ENCODE peak calls at places on chromosomes 13 and 19, in six cellular contexts. One of them, this sample, is unnamed.

GRCh38 chr19:18131841-18132596 is 20.9 kb upstream of the PIK3R2 start:
- DNase-seq in endodermal cell: peak; percentile 83
- DNase-seq in upper lobe of left lung: no peak
- DNase-seq in fibroblast of the aortic adventitia: no peak
- DNase-seq in nephron progenitor cell: peak; percentile 55
- DNase-seq in neural progenitor cell: peak; percentile 36
- DNase-seq in this sample: no peak

GRCh38 chr19:46514589-46515289 is 19.1 kb upstream of the PNMA8B start:
- DNase-seq in endodermal cell: no peak
- DNase-seq in upper lobe of left lung: no peak
- DNase-seq in fibroblast of the aortic adventitia: no peak
- DNase-seq in nephron progenitor cell: no peak
- DNase-seq in neural progenitor cell: peak; percentile 3
- DNase-seq in this sample: no peak

GRCh38 chr13:30818323-30818960 is 83.1 kb downstream of the ALOX5AP start:
- DNase-seq in endodermal cell: no peak
- DNase-seq in upper lobe of left lung: no peak
- DNase-seq in fibroblast of the aortic adventitia: peak; percentile 94
- DNase-seq in nephron progenitor cell: no peak
- DNase-seq in neural progenitor cell: no peak
- DNase-seq in this sample: no peak

GRCh38 chr19:55209430-55210119 is at the start of gene PTPRH:
- DNase-seq in endodermal cell: no peak
- DNase-seq in upper lobe of left lung: no peak
- DNase-seq in fibroblast of the aortic adventitia: no peak
- DNase-seq in nephron progenitor cell: no peak
- DNase-seq in neural progenitor cell: no peak
- DNase-seq in this sample: peak; percentile 11

GRCh38 chr13:19888799-19889198 is 25.4 kb upstream of the ZMYM5 start:
- DNase-seq in endodermal cell: no peak
- DNase-seq in upper lobe of left lung: no peak
- DNase-seq in fibroblast of the aortic adventitia: peak; percentile 54
- DNase-seq in nephron progenitor cell: no peak
- DNase-seq in neural progenitor cell: no peak
- DNase-seq in this sample: no peak

GRCh38 chr19:10551698-10552301 is 8.1 kb downstream of the ATG4D start:
- DNase-seq in endodermal cell: peak; percentile 62
- DNase-seq in upper lobe of left lung: no peak
- DNase-seq in fibroblast of the aortic adventitia: peak; percentile 42
- DNase-seq in nephron progenitor cell: no peak
- DNase-seq in neural progenitor cell: no peak
- DNase-seq in this sample: no peak

GRCh38 chr13:80101040-80101439 is 239.9 kb downstream of the SPRY2 start:
- DNase-seq in endodermal cell: no peak
- DNase-seq in upper lobe of left lung: no peak
- DNase-seq in fibroblast of the aortic adventitia: peak; percentile 12
- DNase-seq in nephron progenitor cell: no peak
- DNase-seq in neural progenitor cell: no peak
- DNase-seq in this sample: no peak

GRCh38 chr19:6229951-6230712 is 49.6 kb downstream of the MLLT1 start:
- DNase-seq in endodermal cell: no peak
- DNase-seq in upper lobe of left lung: peak; percentile 68
- DNase-seq in fibroblast of the aortic adventitia: no peak
- DNase-seq in nephron progenitor cell: no peak
- DNase-seq in neural progenitor cell: no peak
- DNase-seq in this sample: no peak

GRCh38 chr13:19810996-19811881 is 28.5 kb upstream of the PSPC1 start:
- DNase-seq in endodermal cell: no peak
- DNase-seq in upper lobe of left lung: no peak
- DNase-seq in fibroblast of the aortic adventitia: no peak
- DNase-seq in nephron progenitor cell: no peak
- DNase-seq in neural progenitor cell: no peak
- DNase-seq in this sample: no peak

GRCh38 chr19:58218899-58219298 is 9.8 kb upstream of the ZNF544 start:
- DNase-seq in endodermal cell: peak; percentile 76
- DNase-seq in upper lobe of left lung: no peak
- DNase-seq in fibroblast of the aortic adventitia: no peak
- DNase-seq in nephron progenitor cell: no peak
- DNase-seq in neural progenitor cell: peak; percentile 26
- DNase-seq in this sample: no peak
- TF ChIP-seq CTCF in endodermal cell: peak; percentile 69
- TF ChIP-seq CTCF in upper lobe of left lung: no peak
- TF ChIP-seq CTCF in fibroblast of the aortic adventitia: no peak
- TF ChIP-seq CTCF in nephron progenitor cell: no peak
- TF ChIP-seq CTCF in neural progenitor cell: peak; percentile 46
- TF ChIP-seq CTCF in this sample: peak; percentile 14

GRCh38 chr19:49862411-49863253 is 4.7 kb downstream of the PNKP start:
- DNase-seq in endodermal cell: peak; percentile 89
- DNase-seq in upper lobe of left lung: peak; percentile 87
- DNase-seq in fibroblast of the aortic adventitia: no peak
- DNase-seq in nephron progenitor cell: peak; percentile 53
- DNase-seq in neural progenitor cell: peak; percentile 52
- DNase-seq in this sample: no peak
- TF ChIP-seq CTCF in endodermal cell: peak; percentile 67
- TF ChIP-seq CTCF in upper lobe of left lung: no peak
- TF ChIP-seq CTCF in fibroblast of the aortic adventitia: peak; percentile 16
- TF ChIP-seq CTCF in nephron progenitor cell: no peak
- TF ChIP-seq CTCF in neural progenitor cell: peak; percentile 45
- TF ChIP-seq CTCF in this sample: peak; percentile 6

GRCh38 chr13:113203507-113204377 is 4.7 kb downstream of the PCID2 start:
- DNase-seq in endodermal cell: no peak
- DNase-seq in upper lobe of left lung: no peak
- DNase-seq in fibroblast of the aortic adventitia: peak; percentile 62
- DNase-seq in nephron progenitor cell: no peak
- DNase-seq in neural progenitor cell: no peak
- DNase-seq in this sample: no peak
- TF ChIP-seq CTCF in endodermal cell: peak; percentile 17
- TF ChIP-seq CTCF in upper lobe of left lung: no peak
- TF ChIP-seq CTCF in fibroblast of the aortic adventitia: no peak
- TF ChIP-seq CTCF in nephron progenitor cell: no peak
- TF ChIP-seq CTCF in neural progenitor cell: no peak
- TF ChIP-seq CTCF in this sample: no peak

GRCh38 chr13:112101360-112101930 is 34.5 kb downstream of the SOX1 start:
- DNase-seq in endodermal cell: no peak
- DNase-seq in upper lobe of left lung: no peak
- DNase-seq in fibroblast of the aortic adventitia: no peak
- DNase-seq in nephron progenitor cell: no peak
- DNase-seq in neural progenitor cell: no peak
- DNase-seq in this sample: no peak

GRCh38 chr13:112103971-112104872 is 37.3 kb downstream of the SOX1 start:
- DNase-seq in endodermal cell: peak; percentile 92
- DNase-seq in upper lobe of left lung: peak; percentile 81
- DNase-seq in fibroblast of the aortic adventitia: no peak
- DNase-seq in nephron progenitor cell: peak; percentile 39
- DNase-seq in neural progenitor cell: peak; percentile 99
- DNase-seq in this sample: no peak

GRCh38 chr13:112103260-112103843 is 36.4 kb downstream of the SOX1 start:
- DNase-seq in endodermal cell: peak; percentile 56
- DNase-seq in upper lobe of left lung: peak; percentile 72
- DNase-seq in fibroblast of the aortic adventitia: no peak
- DNase-seq in nephron progenitor cell: no peak
- DNase-seq in neural progenitor cell: peak; percentile 76
- DNase-seq in this sample: no peak

GRCh38 chr13:112104873-112105234 is 37.9 kb downstream of the SOX1 start:
- DNase-seq in endodermal cell: no peak
- DNase-seq in upper lobe of left lung: peak; percentile 66
- DNase-seq in fibroblast of the aortic adventitia: no peak
- DNase-seq in nephron progenitor cell: peak; percentile 49
- DNase-seq in neural progenitor cell: no peak
- DNase-seq in this sample: no peak

DNA sequence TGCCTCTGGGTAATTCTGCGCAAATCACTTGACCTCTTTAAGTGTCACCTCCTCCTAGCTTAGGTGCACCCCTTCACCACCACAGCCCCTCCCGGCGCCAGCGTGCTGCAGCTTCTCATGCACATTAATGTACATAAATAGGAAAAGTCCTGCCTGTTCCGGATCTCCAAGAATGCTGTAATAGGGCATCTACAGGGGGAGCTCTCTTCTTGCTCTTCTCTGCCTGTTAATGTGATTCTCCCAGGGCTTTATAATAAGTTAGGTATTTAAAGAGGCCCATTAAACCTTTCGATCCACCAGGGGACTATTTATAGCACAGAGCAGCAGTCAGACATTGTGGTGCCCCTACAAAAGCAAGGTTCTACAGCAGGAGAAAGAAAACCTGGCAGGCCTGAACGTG is 35.3 kb downstream of the SOX1 start:
- DNase-seq in endodermal cell: no peak
- DNase-seq in upper lobe of left lung: no peak
- DNase-seq in fibroblast of the aortic adventitia: no peak
- DNase-seq in nephron progenitor cell: no peak
- DNase-seq in neural progenitor cell: peak; percentile 28
- DNase-seq in this sample: no peak
- TF ChIP-seq CTCF in endodermal cell: peak; percentile 42
- TF ChIP-seq CTCF in upper lobe of left lung: peak; percentile 5
- TF ChIP-seq CTCF in fibroblast of the aortic adventitia: no peak
- TF ChIP-seq CTCF in nephron progenitor cell: no peak
- TF ChIP-seq CTCF in neural progenitor cell: peak; percentile 47
- TF ChIP-seq CTCF in this sample: no peak

DNA sequence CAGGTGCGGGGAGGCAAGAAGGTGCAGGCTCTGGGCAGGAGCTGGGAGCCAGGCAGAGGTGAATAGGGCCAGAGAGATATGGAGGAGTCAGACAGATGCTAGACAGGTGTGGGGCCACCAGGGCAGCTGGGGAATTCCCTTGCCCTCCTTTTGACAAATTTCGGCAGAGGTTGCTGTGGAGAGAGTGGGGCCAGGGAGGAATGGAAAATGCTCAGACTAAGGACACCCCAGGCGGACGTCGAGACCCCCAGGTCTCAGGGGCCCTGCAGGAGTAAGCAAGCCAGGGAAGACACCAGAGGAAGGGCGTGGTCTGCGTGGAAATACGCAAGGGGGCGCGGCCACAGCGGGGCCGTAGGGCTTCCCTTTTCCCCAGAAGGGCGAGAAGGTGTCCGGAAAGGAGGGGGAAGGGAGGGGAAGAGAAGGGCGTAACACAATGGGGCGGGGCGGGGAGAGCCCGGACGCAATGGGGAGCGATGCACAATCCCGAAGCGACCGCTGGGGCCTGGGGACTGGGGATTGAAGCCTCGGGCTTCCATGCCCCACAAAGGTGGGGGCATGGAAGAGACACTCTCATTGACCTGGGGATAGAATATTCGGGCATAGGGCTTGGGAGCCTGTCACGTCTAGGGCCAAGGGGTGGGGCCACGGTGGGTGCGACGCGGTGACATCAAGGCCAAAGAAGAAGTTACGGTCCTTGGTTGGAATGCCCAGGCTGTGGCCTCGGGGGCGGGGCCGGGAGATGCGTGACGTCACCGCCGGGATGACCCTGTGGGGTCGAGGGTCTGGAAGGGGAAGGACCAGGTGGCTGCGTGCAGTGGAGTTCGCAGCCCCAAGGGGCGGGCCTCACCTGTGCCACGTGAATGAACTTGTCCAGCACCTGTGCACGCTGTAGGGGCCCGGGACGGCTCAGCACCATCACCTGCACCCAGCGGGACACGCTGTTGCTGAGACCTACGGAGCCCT is 8.2 kb downstream of the RASGRP4 start:
- DNase-seq in endodermal cell: peak; percentile 93
- DNase-seq in upper lobe of left lung: peak; percentile 93
- DNase-seq in fibroblast of the aortic adventitia: no peak
- DNase-seq in nephron progenitor cell: peak; percentile 88
- DNase-seq in neural progenitor cell: peak; percentile 84
- DNase-seq in this sample: peak; percentile 72
- TF ChIP-seq CTCF in endodermal cell: peak; percentile 55
- TF ChIP-seq CTCF in upper lobe of left lung: no peak
- TF ChIP-seq CTCF in fibroblast of the aortic adventitia: no peak
- TF ChIP-seq CTCF in nephron progenitor cell: no peak
- TF ChIP-seq CTCF in neural progenitor cell: peak; percentile 21
- TF ChIP-seq CTCF in this sample: no peak

GRCh38 chr19:12092065-12092867 is 27.7 kb downstream of the ZNF844 start:
- DNase-seq in endodermal cell: peak; percentile 97
- DNase-seq in upper lobe of left lung: peak; percentile 94
- DNase-seq in fibroblast of the aortic adventitia: peak; percentile 79
- DNase-seq in nephron progenitor cell: peak; percentile 75
- DNase-seq in neural progenitor cell: peak; percentile 94
- DNase-seq in this sample: peak; percentile 91

GRCh38 chr19:12085074-12085818 is 20.7 kb downstream of the ZNF844 start:
- DNase-seq in endodermal cell: no peak
- DNase-seq in upper lobe of left lung: no peak
- DNase-seq in fibroblast of the aortic adventitia: no peak
- DNase-seq in nephron progenitor cell: no peak
- DNase-seq in neural progenitor cell: no peak
- DNase-seq in this sample: no peak

GRCh38 chr19:12093777-12094176 is 29.2 kb downstream of the ZNF844 start:
- DNase-seq in endodermal cell: no peak
- DNase-seq in upper lobe of left lung: no peak
- DNase-seq in fibroblast of the aortic adventitia: no peak
- DNase-seq in nephron progenitor cell: no peak
- DNase-seq in neural progenitor cell: no peak
- DNase-seq in this sample: peak; percentile 61

GRCh38 chr19:12095111-12095790 is 30.7 kb downstream of the ZNF844 start:
- DNase-seq in endodermal cell: no peak
- DNase-seq in upper lobe of left lung: no peak
- DNase-seq in fibroblast of the aortic adventitia: peak; percentile 12
- DNase-seq in nephron progenitor cell: no peak
- DNase-seq in neural progenitor cell: no peak
- DNase-seq in this sample: no peak

GRCh38 chr19:12090807-12091206 is 26.3 kb downstream of the ZNF844 start:
- DNase-seq in endodermal cell: peak; percentile 84
- DNase-seq in upper lobe of left lung: no peak
- DNase-seq in fibroblast of the aortic adventitia: peak; percentile 70
- DNase-seq in nephron progenitor cell: peak; percentile 61
- DNase-seq in neural progenitor cell: peak; percentile 77
- DNase-seq in this sample: peak; percentile 77
- TF ChIP-seq CTCF in endodermal cell: peak; percentile 79
- TF ChIP-seq CTCF in upper lobe of left lung: peak; percentile 57
- TF ChIP-seq CTCF in fibroblast of the aortic adventitia: peak; percentile 65
- TF ChIP-seq CTCF in nephron progenitor cell: peak; percentile 58
- TF ChIP-seq CTCF in neural progenitor cell: peak; percentile 77
- TF ChIP-seq CTCF in this sample: peak; percentile 75

GRCh38 chr19:14434157-14434501 is 1.0 kb downstream of the PKN1 start:
- DNase-seq in endodermal cell: no peak
- DNase-seq in upper lobe of left lung: no peak
- DNase-seq in fibroblast of the aortic adventitia: no peak
- DNase-seq in nephron progenitor cell: no peak
- DNase-seq in neural progenitor cell: no peak
- DNase-seq in this sample: no peak
- TF ChIP-seq CTCF in endodermal cell: no peak
- TF ChIP-seq CTCF in upper lobe of left lung: no peak
- TF ChIP-seq CTCF in fibroblast of the aortic adventitia: no peak
- TF ChIP-seq CTCF in nephron progenitor cell: no peak
- TF ChIP-seq CTCF in neural progenitor cell: no peak
- TF ChIP-seq CTCF in this sample: no peak

GRCh38 chr13:100464006-100464405 is 124.6 kb downstream of the GGACT start:
- DNase-seq in endodermal cell: no peak
- DNase-seq in upper lobe of left lung: no peak
- DNase-seq in fibroblast of the aortic adventitia: peak; percentile 42
- DNase-seq in nephron progenitor cell: no peak
- DNase-seq in neural progenitor cell: no peak
- DNase-seq in this sample: no peak
- TF ChIP-seq CTCF in endodermal cell: no peak
- TF ChIP-seq CTCF in upper lobe of left lung: no peak
- TF ChIP-seq CTCF in fibroblast of the aortic adventitia: no peak
- TF ChIP-seq CTCF in nephron progenitor cell: no peak
- TF ChIP-seq CTCF in neural progenitor cell: no peak
- TF ChIP-seq CTCF in this sample: no peak

GRCh38 chr13:49855930-49856329 is 63.4 kb upstream of the KPNA3 start:
- DNase-seq in endodermal cell: no peak
- DNase-seq in upper lobe of left lung: no peak
- DNase-seq in fibroblast of the aortic adventitia: no peak
- DNase-seq in nephron progenitor cell: no peak
- DNase-seq in neural progenitor cell: no peak
- DNase-seq in this sample: no peak
- TF ChIP-seq CTCF in endodermal cell: no peak
- TF ChIP-seq CTCF in upper lobe of left lung: no peak
- TF ChIP-seq CTCF in fibroblast of the aortic adventitia: no peak
- TF ChIP-seq CTCF in nephron progenitor cell: no peak
- TF ChIP-seq CTCF in neural progenitor cell: no peak
- TF ChIP-seq CTCF in this sample: no peak

This sample was measured in GM10248.